ENCODE peak calls at places on chromosomes 2 and 18, in five cellular contexts. One of them, this sample, is unnamed.
A peak's percentile ranks its signal among the peaks of the same experiment; 100 is the strongest.

GRCh38 chr2:150939087-150939486 is 322.6 kb downstream of the RBM43 start:
- DNase-seq in HFFc6: no peak
- DNase-seq in pancreas: no peak
- DNase-seq in endothelial cell: no peak
- DNase-seq in left lung: no peak
- DNase-seq in this sample: no peak

GRCh38 chr2:105455488-105455991 is 56.7 kb upstream of the FHL2 start:
- DNase-seq in left lung: peak; percentile 40
- DNase-seq in pancreas: no peak
- DNase-seq in endothelial cell: no peak
- DNase-seq in HFFc6: peak; percentile 94
- DNase-seq in this sample: peak; percentile 88

GRCh38 chr18:75456277-75456676 is 28.8 kb upstream of the SMIM21 start:
- DNase-seq in endothelial cell: no peak
- DNase-seq in pancreas: no peak
- DNase-seq in left lung: no peak
- DNase-seq in HFFc6: no peak
- DNase-seq in this sample: no peak

GRCh38 chr2:105755895-105756294 is 11.2 kb downstream of the NCK2 start:
- DNase-seq in endothelial cell: no peak
- DNase-seq in pancreas: no peak
- DNase-seq in left lung: no peak
- DNase-seq in HFFc6: no peak
- DNase-seq in this sample: no peak

GRCh38 chr2:171523969-171524401 is 1.7 kb downstream of the CYBRD1 start:
- DNase-seq in pancreas: no peak
- DNase-seq in endothelial cell: no peak
- DNase-seq in HFFc6: no peak
- DNase-seq in left lung: peak; percentile 37
- DNase-seq in this sample: peak; percentile 13

GRCh38 chr2:158325031-158325781 is 131.3 kb downstream of the CCDC148 start:
- DNase-seq in pancreas: no peak
- DNase-seq in left lung: no peak
- DNase-seq in endothelial cell: no peak
- DNase-seq in HFFc6: peak; percentile 44
- DNase-seq in this sample: peak; percentile 1

GRCh38 chr2:237147317-237147716 is 61.6 kb downstream of the COPS8 start:
- DNase-seq in endothelial cell: no peak
- DNase-seq in pancreas: no peak
- DNase-seq in HFFc6: no peak
- DNase-seq in left lung: no peak
- DNase-seq in this sample: no peak

GRCh38 chr2:174048238-174048637 is 83.1 kb upstream of the SP3 start:
- DNase-seq in HFFc6: no peak
- DNase-seq in endothelial cell: no peak
- DNase-seq in left lung: no peak
- DNase-seq in pancreas: no peak
- DNase-seq in this sample: no peak

GRCh38 chr18:68181956-68182355 is 533.0 kb downstream of the TMX3 start:
- DNase-seq in endothelial cell: no peak
- DNase-seq in pancreas: no peak
- DNase-seq in left lung: no peak
- DNase-seq in HFFc6: peak; percentile 23
- DNase-seq in this sample: no peak

GRCh38 chr2:147927053-147927588 is 82.3 kb downstream of the ACVR2A start:
- DNase-seq in endothelial cell: no peak
- DNase-seq in HFFc6: no peak
- DNase-seq in left lung: no peak
- DNase-seq in pancreas: no peak
- DNase-seq in this sample: no peak

GRCh38 chr2:48529676-48530032 is 300 bp upstream of the STON1 start:
- DNase-seq in HFFc6: no peak
- DNase-seq in left lung: no peak
- DNase-seq in pancreas: no peak
- DNase-seq in endothelial cell: no peak
- DNase-seq in this sample: no peak

GRCh38 chr18:63590368-63590767 is 3.2 kb downstream of the SERPINB13 start:
- DNase-seq in HFFc6: no peak
- DNase-seq in endothelial cell: no peak
- DNase-seq in pancreas: no peak
- DNase-seq in left lung: peak; percentile 68
- DNase-seq in this sample: no peak

GRCh38 chr2:190407246-190407661 is 901 bp upstream of the MFSD6 start:
- DNase-seq in left lung: no peak
- DNase-seq in HFFc6: no peak
- DNase-seq in pancreas: no peak
- DNase-seq in endothelial cell: no peak
- DNase-seq in this sample: no peak

GRCh38 chr2:141703506-141703905 is 427.3 kb downstream of the LRP1B start:
- DNase-seq in HFFc6: no peak
- DNase-seq in pancreas: no peak
- DNase-seq in left lung: no peak
- DNase-seq in endothelial cell: no peak
- DNase-seq in this sample: no peak

GRCh38 chr2:53407363-53408080 is 360.1 kb upstream of the CHAC2 start:
- DNase-seq in endothelial cell: no peak
- DNase-seq in pancreas: no peak
- DNase-seq in left lung: no peak
- DNase-seq in HFFc6: no peak
- DNase-seq in this sample: no peak

GRCh38 chr2:49490710-49491109 is 336.4 kb upstream of the FSHR start:
- DNase-seq in pancreas: peak; percentile 62
- DNase-seq in HFFc6: no peak
- DNase-seq in endothelial cell: peak; percentile 62
- DNase-seq in left lung: no peak
- DNase-seq in this sample: peak; percentile 24

GRCh38 chr2:36318547-36318946 is 37.0 kb upstream of the CRIM1 start:
- DNase-seq in endothelial cell: no peak
- DNase-seq in pancreas: no peak
- DNase-seq in HFFc6: peak; percentile 11
- DNase-seq in left lung: no peak
- DNase-seq in this sample: no peak

GRCh38 chr18:28075501-28075900 is 101.4 kb downstream of the CDH2 start:
- DNase-seq in endothelial cell: no peak
- DNase-seq in HFFc6: peak; percentile 28
- DNase-seq in left lung: no peak
- DNase-seq in pancreas: no peak
- DNase-seq in this sample: no peak

GRCh38 chr18:44325903-44326650 is 354.6 kb upstream of the SETBP1 start:
- DNase-seq in left lung: no peak
- DNase-seq in endothelial cell: peak; percentile 69
- DNase-seq in HFFc6: no peak
- DNase-seq in pancreas: peak; percentile 77
- DNase-seq in this sample: peak; percentile 78

GRCh38 chr2:26584191-26584590 is 57.0 kb downstream of the CIB4 start:
- DNase-seq in pancreas: peak; percentile 31
- DNase-seq in endothelial cell: no peak
- DNase-seq in left lung: no peak
- DNase-seq in HFFc6: no peak
- DNase-seq in this sample: no peak

GRCh38 chr2:233968556-233968955 is 51.4 kb downstream of the TRPM8 start:
- DNase-seq in pancreas: no peak
- DNase-seq in endothelial cell: no peak
- DNase-seq in left lung: no peak
- DNase-seq in HFFc6: no peak
- DNase-seq in this sample: no peak

GRCh38 chr2:10352972-10353371 is 50.3 kb downstream of the HPCAL1 start:
- DNase-seq in pancreas: no peak
- DNase-seq in left lung: no peak
- DNase-seq in endothelial cell: no peak
- DNase-seq in HFFc6: no peak
- DNase-seq in this sample: no peak

GRCh38 chr18:70299393-70299792 is 10.5 kb downstream of the SOCS6 start:
- DNase-seq in endothelial cell: no peak
- DNase-seq in pancreas: no peak
- DNase-seq in HFFc6: no peak
- DNase-seq in left lung: no peak
- DNase-seq in this sample: no peak

GRCh38 chr2:241762933-241763369 is 13.7 kb upstream of the GAL3ST2 start:
- DNase-seq in endothelial cell: no peak
- DNase-seq in left lung: no peak
- DNase-seq in pancreas: no peak
- DNase-seq in HFFc6: no peak
- DNase-seq in this sample: no peak

GRCh38 chr2:169107645-169108044 is 38.3 kb downstream of the DHRS9 start:
- DNase-seq in pancreas: no peak
- DNase-seq in endothelial cell: no peak
- DNase-seq in HFFc6: no peak
- DNase-seq in left lung: no peak
- DNase-seq in this sample: peak; percentile 23

GRCh38 chr2:142142595-142142994 is 11.8 kb upstream of the LRP1B start:
- DNase-seq in pancreas: no peak
- DNase-seq in left lung: no peak
- DNase-seq in HFFc6: no peak
- DNase-seq in endothelial cell: no peak
- DNase-seq in this sample: no peak

GRCh38 chr2:241935314-241935713 is 65.8 kb downstream of the RTP5 start:
- DNase-seq in endothelial cell: no peak
- DNase-seq in HFFc6: peak; percentile 94
- DNase-seq in left lung: no peak
- DNase-seq in pancreas: no peak
- DNase-seq in this sample: no peak

GRCh38 chr2:210577263-210578071 is 21.1 kb downstream of the CPS1 start:
- DNase-seq in HFFc6: peak; percentile 57
- DNase-seq in endothelial cell: no peak
- DNase-seq in pancreas: no peak
- DNase-seq in left lung: no peak
- DNase-seq in this sample: no peak

GRCh38 chr2:144511945-144512344 is 8.0 kb downstream of the ZEB2 start:
- DNase-seq in HFFc6: no peak
- DNase-seq in pancreas: no peak
- DNase-seq in left lung: no peak
- DNase-seq in endothelial cell: no peak
- DNase-seq in this sample: no peak
- TF ChIP-seq CTCF in HFFc6: peak; percentile 47
- TF ChIP-seq CTCF in pancreas: no peak
- TF ChIP-seq CTCF in left lung: no peak
- TF ChIP-seq CTCF in endothelial cell: no peak
- TF ChIP-seq CTCF in this sample: no peak

DNA sequence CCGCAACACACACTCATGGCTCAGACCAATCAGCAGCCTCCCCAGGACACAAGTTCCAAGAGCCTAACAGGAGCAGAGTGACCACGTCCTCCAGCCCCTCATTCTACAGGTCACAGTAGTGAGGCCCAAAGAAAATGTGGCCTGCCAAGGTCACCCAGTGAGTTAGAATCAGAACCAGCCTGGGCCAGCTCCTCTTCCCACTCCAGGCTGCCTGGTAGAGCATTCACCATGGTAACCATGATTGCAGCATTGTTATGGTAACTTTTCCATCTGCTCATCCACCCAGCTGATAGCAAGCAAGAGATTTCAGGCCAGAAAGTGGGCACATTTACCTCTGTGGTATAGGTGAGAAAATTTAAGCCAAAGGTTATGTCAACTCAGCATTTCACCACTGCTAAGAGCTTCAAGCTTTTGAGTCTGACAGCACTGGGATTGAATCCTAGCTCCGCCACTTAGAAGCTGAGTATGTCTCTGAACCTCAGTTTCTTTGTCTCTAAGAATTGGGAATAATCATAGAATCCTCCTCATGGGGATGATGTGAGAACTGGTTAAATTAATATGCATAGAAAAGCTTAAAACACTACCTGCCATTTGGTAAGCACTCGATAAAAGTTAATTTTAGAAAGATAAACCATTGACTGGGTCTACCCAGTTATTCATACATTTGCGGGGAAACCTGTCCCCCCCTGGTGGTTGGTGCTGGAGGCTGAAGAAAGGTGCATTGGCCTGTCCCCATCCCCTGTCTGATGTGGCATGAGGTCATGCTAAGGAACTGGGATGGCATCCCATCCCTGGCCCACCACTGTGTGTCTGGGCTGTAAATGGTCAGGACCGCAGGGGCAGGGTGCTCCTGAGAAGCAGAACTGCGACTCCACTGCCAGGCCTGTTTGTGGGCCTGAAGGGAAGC is 181.5 kb downstream of the KLHL29 start:
- DNase-seq in endothelial cell: peak; percentile 53
- DNase-seq in pancreas: no peak
- DNase-seq in HFFc6: peak; percentile 33
- DNase-seq in left lung: no peak
- DNase-seq in this sample: peak; percentile 54
- TF ChIP-seq CTCF in endothelial cell: peak; percentile 56
- TF ChIP-seq CTCF in pancreas: no peak
- TF ChIP-seq CTCF in HFFc6: peak; percentile 74
- TF ChIP-seq CTCF in left lung: peak; percentile 15
- TF ChIP-seq CTCF in this sample: peak; percentile 44

DNA sequence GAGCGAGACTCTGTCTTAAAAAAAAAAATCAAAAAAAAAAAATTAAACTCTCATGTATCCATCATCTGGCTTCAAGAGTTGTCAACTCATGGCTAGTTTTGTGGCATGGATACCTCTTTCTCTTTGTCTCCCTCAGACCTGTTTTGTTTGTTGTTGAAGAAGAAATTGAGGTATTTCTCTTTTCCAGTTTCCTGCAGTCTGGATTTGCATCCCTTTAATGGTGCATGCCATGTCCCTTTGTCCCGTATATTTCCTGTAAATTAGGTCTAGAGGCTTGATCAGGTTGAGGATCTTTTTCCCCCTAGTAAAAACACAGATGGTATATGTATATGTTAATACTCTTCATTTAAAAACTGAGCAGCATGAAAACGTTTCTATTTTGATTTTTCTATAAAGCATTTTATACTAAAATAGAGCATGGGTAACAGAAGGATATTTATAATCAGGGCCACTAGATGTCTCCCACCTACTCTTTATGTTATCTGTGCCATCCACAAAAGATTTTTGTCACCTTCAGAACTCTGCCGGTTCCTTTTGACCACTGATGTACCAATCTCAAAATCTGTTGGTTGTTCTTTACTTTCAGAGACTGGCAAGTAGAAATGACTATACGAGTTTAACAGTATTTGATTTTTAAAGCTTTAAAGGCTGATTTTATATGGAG is 80.1 kb downstream of the GALNT1 start:
- DNase-seq in endothelial cell: no peak
- DNase-seq in pancreas: no peak
- DNase-seq in left lung: no peak
- DNase-seq in HFFc6: no peak
- DNase-seq in this sample: no peak
- TF ChIP-seq CTCF in endothelial cell: no peak
- TF ChIP-seq CTCF in pancreas: no peak
- TF ChIP-seq CTCF in left lung: no peak
- TF ChIP-seq CTCF in HFFc6: peak; percentile 53
- TF ChIP-seq CTCF in this sample: no peak

DNA sequence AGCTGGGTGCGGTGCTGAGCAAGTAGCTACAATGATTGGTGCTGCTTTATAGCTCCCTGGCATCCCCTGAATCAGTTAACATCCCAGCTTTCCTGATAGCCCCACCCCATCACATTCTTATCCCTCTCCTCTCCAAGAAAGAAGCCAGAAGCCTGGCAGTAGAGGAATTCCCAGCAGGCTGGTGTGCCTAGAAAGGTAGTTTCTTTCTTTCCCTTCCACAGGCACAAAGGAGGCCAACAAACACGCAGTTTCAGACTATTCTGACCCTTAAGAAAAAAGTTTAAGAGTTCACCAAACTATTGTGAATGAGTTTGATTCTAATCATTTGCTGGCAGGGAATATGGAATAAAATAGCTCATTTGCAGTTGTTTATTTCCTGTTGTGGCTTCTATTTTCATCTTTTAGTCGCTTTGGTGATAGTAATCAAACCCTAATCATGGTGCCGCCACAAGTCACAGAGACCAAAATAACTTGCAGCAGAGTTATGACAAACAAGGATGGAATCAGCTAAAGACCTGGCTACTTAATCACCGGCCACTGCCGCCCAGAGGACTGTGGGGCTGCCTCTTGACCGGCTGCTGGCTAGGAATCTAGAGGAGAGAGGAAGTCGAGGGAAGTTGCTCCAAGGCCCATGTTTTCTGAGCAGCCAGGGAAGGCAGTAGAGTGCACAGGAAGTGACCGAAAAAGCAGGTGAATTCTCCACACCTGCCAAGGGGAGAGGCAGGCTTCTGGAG is 4.9 kb upstream of the SMAD7 start:
- DNase-seq in pancreas: no peak
- DNase-seq in HFFc6: peak; percentile 98
- DNase-seq in endothelial cell: no peak
- DNase-seq in left lung: no peak
- DNase-seq in this sample: peak; percentile 65
- TF ChIP-seq CTCF in pancreas: no peak
- TF ChIP-seq CTCF in HFFc6: peak; percentile 36
- TF ChIP-seq CTCF in endothelial cell: no peak
- TF ChIP-seq CTCF in left lung: no peak
- TF ChIP-seq CTCF in this sample: peak; percentile 13

This sample was measured in Calu3.